ENCODE peak calls at places on chromosomes 1 and 21, in eight cellular contexts. One of them, this sample, is unnamed.

GRCh38 chr1:201662646-201663045 is 123.7 kb downstream of the NAV1 start:
- DNase-seq in cerebellum: no peak
- DNase-seq in Kasumi-1: no peak
- DNase-seq in pulmonary artery endothelial cell: no peak
- DNase-seq in stimulated activated CD4-positive, alpha-beta T cell treated with anti-CD3 and anti-CD28 coated beads, Interleukin-4, amount 100 ng/mL, for 24 hours: no peak
- DNase-seq in left cardiac atrium: no peak
- DNase-seq in AG09309: no peak
- DNase-seq in progenitor cell of endocrine pancreas: no peak
- DNase-seq in this sample: no peak

GRCh38 chr1:176994926-176995596 is 169.5 kb downstream of the ASTN1 start:
- DNase-seq in cerebellum: no peak
- DNase-seq in pulmonary artery endothelial cell: no peak
- DNase-seq in left cardiac atrium: no peak
- DNase-seq in Kasumi-1: no peak
- DNase-seq in progenitor cell of endocrine pancreas: no peak
- DNase-seq in AG09309: no peak
- DNase-seq in stimulated activated CD4-positive, alpha-beta T cell treated with anti-CD3 and anti-CD28 coated beads, Interleukin-4, amount 100 ng/mL, for 24 hours: no peak
- DNase-seq in this sample: no peak

GRCh38 chr1:28591708-28592313 is at the start of gene RAB42:
- DNase-seq in cerebellum: no peak
- DNase-seq in AG09309: no peak
- DNase-seq in Kasumi-1: peak
- DNase-seq in progenitor cell of endocrine pancreas: no peak
- DNase-seq in stimulated activated CD4-positive, alpha-beta T cell treated with anti-CD3 and anti-CD28 coated beads, Interleukin-4, amount 100 ng/mL, for 24 hours: peak
- DNase-seq in pulmonary artery endothelial cell: no peak
- DNase-seq in left cardiac atrium: peak
- DNase-seq in this sample: peak

GRCh38 chr21:46092026-46092764 is 5.7 kb upstream of the COL6A2 start:
- DNase-seq in Kasumi-1: no peak
- DNase-seq in pulmonary artery endothelial cell: no peak
- DNase-seq in progenitor cell of endocrine pancreas: no peak
- DNase-seq in cerebellum: no peak
- DNase-seq in AG09309: peak
- DNase-seq in left cardiac atrium: peak
- DNase-seq in stimulated activated CD4-positive, alpha-beta T cell treated with anti-CD3 and anti-CD28 coated beads, Interleukin-4, amount 100 ng/mL, for 24 hours: peak
- DNase-seq in this sample: peak

GRCh38 chr1:16246961-16247360 is 10.0 kb upstream of the CPLANE2 start:
- DNase-seq in AG09309: no peak
- DNase-seq in Kasumi-1: no peak
- DNase-seq in stimulated activated CD4-positive, alpha-beta T cell treated with anti-CD3 and anti-CD28 coated beads, Interleukin-4, amount 100 ng/mL, for 24 hours: no peak
- DNase-seq in progenitor cell of endocrine pancreas: no peak
- DNase-seq in pulmonary artery endothelial cell: no peak
- DNase-seq in left cardiac atrium: no peak
- DNase-seq in cerebellum: peak
- DNase-seq in this sample: no peak

GRCh38 chr1:175132456-175132855 is 60.1 kb downstream of the KIAA0040 start:
- DNase-seq in stimulated activated CD4-positive, alpha-beta T cell treated with anti-CD3 and anti-CD28 coated beads, Interleukin-4, amount 100 ng/mL, for 24 hours: no peak
- DNase-seq in progenitor cell of endocrine pancreas: no peak
- DNase-seq in AG09309: peak
- DNase-seq in Kasumi-1: no peak
- DNase-seq in left cardiac atrium: no peak
- DNase-seq in cerebellum: no peak
- DNase-seq in pulmonary artery endothelial cell: no peak
- DNase-seq in this sample: no peak

GRCh38 chr1:99003911-99004269 is 771 bp downstream of the PLPPR5 start:
- DNase-seq in pulmonary artery endothelial cell: no peak
- DNase-seq in left cardiac atrium: no peak
- DNase-seq in AG09309: no peak
- DNase-seq in cerebellum: no peak
- DNase-seq in Kasumi-1: no peak
- DNase-seq in progenitor cell of endocrine pancreas: no peak
- DNase-seq in stimulated activated CD4-positive, alpha-beta T cell treated with anti-CD3 and anti-CD28 coated beads, Interleukin-4, amount 100 ng/mL, for 24 hours: no peak
- DNase-seq in this sample: peak

GRCh38 chr1:227532019-227532619 is 31.2 kb upstream of the ZNF678 start:
- DNase-seq in progenitor cell of endocrine pancreas: no peak
- DNase-seq in cerebellum: no peak
- DNase-seq in left cardiac atrium: no peak
- DNase-seq in Kasumi-1: no peak
- DNase-seq in pulmonary artery endothelial cell: no peak
- DNase-seq in stimulated activated CD4-positive, alpha-beta T cell treated with anti-CD3 and anti-CD28 coated beads, Interleukin-4, amount 100 ng/mL, for 24 hours: no peak
- DNase-seq in AG09309: no peak
- DNase-seq in this sample: no peak

GRCh38 chr1:93489756-93490155 is 41.8 kb downstream of the FNBP1L start:
- DNase-seq in Kasumi-1: no peak
- DNase-seq in progenitor cell of endocrine pancreas: no peak
- DNase-seq in cerebellum: peak
- DNase-seq in stimulated activated CD4-positive, alpha-beta T cell treated with anti-CD3 and anti-CD28 coated beads, Interleukin-4, amount 100 ng/mL, for 24 hours: no peak
- DNase-seq in AG09309: no peak
- DNase-seq in pulmonary artery endothelial cell: no peak
- DNase-seq in left cardiac atrium: no peak
- DNase-seq in this sample: no peak

GRCh38 chr1:16207318-16208269 is 4.9 kb downstream of the ARHGEF19 start:
- DNase-seq in Kasumi-1: no peak
- DNase-seq in cerebellum: no peak
- DNase-seq in pulmonary artery endothelial cell: no peak
- DNase-seq in progenitor cell of endocrine pancreas: no peak
- DNase-seq in stimulated activated CD4-positive, alpha-beta T cell treated with anti-CD3 and anti-CD28 coated beads, Interleukin-4, amount 100 ng/mL, for 24 hours: no peak
- DNase-seq in AG09309: no peak
- DNase-seq in left cardiac atrium: no peak
- DNase-seq in this sample: no peak

GRCh38 chr1:108057536-108057935 is 92.6 kb upstream of the VAV3 start:
- DNase-seq in progenitor cell of endocrine pancreas: no peak
- DNase-seq in cerebellum: no peak
- DNase-seq in stimulated activated CD4-positive, alpha-beta T cell treated with anti-CD3 and anti-CD28 coated beads, Interleukin-4, amount 100 ng/mL, for 24 hours: no peak
- DNase-seq in left cardiac atrium: peak
- DNase-seq in Kasumi-1: peak
- DNase-seq in AG09309: no peak
- DNase-seq in pulmonary artery endothelial cell: no peak
- DNase-seq in this sample: peak

GRCh38 chr1:59022199-59022598 is 238.4 kb upstream of the JUN start:
- DNase-seq in stimulated activated CD4-positive, alpha-beta T cell treated with anti-CD3 and anti-CD28 coated beads, Interleukin-4, amount 100 ng/mL, for 24 hours: no peak
- DNase-seq in AG09309: no peak
- DNase-seq in left cardiac atrium: no peak
- DNase-seq in Kasumi-1: no peak
- DNase-seq in progenitor cell of endocrine pancreas: no peak
- DNase-seq in cerebellum: no peak
- DNase-seq in pulmonary artery endothelial cell: no peak
- DNase-seq in this sample: no peak

GRCh38 chr21:33374080-33374873 is 28.9 kb upstream of the IFNGR2 start:
- DNase-seq in progenitor cell of endocrine pancreas: no peak
- DNase-seq in AG09309: no peak
- DNase-seq in Kasumi-1: peak
- DNase-seq in cerebellum: no peak
- DNase-seq in left cardiac atrium: peak
- DNase-seq in stimulated activated CD4-positive, alpha-beta T cell treated with anti-CD3 and anti-CD28 coated beads, Interleukin-4, amount 100 ng/mL, for 24 hours: peak
- DNase-seq in pulmonary artery endothelial cell: no peak
- DNase-seq in this sample: peak

GRCh38 chr21:24223625-24224024 is 1383.7 kb downstream of the MRPL39 start:
- DNase-seq in pulmonary artery endothelial cell: no peak
- DNase-seq in AG09309: no peak
- DNase-seq in progenitor cell of endocrine pancreas: no peak
- DNase-seq in cerebellum: no peak
- DNase-seq in Kasumi-1: no peak
- DNase-seq in left cardiac atrium: no peak
- DNase-seq in stimulated activated CD4-positive, alpha-beta T cell treated with anti-CD3 and anti-CD28 coated beads, Interleukin-4, amount 100 ng/mL, for 24 hours: no peak
- DNase-seq in this sample: no peak

GRCh38 chr1:230105754-230106625 is 39.0 kb downstream of the GALNT2 start:
- DNase-seq in left cardiac atrium: no peak
- DNase-seq in pulmonary artery endothelial cell: peak
- DNase-seq in cerebellum: no peak
- DNase-seq in stimulated activated CD4-positive, alpha-beta T cell treated with anti-CD3 and anti-CD28 coated beads, Interleukin-4, amount 100 ng/mL, for 24 hours: no peak
- DNase-seq in AG09309: peak
- DNase-seq in Kasumi-1: no peak
- DNase-seq in progenitor cell of endocrine pancreas: no peak
- DNase-seq in this sample: no peak

GRCh38 chr1:29671957-29672356 is 435.6 kb downstream of the PTPRU start:
- DNase-seq in progenitor cell of endocrine pancreas: no peak
- DNase-seq in stimulated activated CD4-positive, alpha-beta T cell treated with anti-CD3 and anti-CD28 coated beads, Interleukin-4, amount 100 ng/mL, for 24 hours: no peak
- DNase-seq in left cardiac atrium: no peak
- DNase-seq in cerebellum: no peak
- DNase-seq in Kasumi-1: no peak
- DNase-seq in pulmonary artery endothelial cell: no peak
- DNase-seq in AG09309: no peak
- DNase-seq in this sample: no peak

This sample was measured in left ventricle myocardium superior.